ENCODE peak calls at places on chromosomes 2 and 18, in nine cellular contexts. One of them, this sample, is unnamed.
A peak's percentile ranks its signal among the peaks of the same experiment; 100 is the strongest.

GRCh38 chr18:36912887-36913286 is 84.0 kb downstream of the KIAA1328 start:
- DNase-seq in PC-3: no peak
- DNase-seq in IMR-90: no peak
- DNase-seq in ovary: no peak
- DNase-seq in brain microvascular endothelial cell: no peak
- DNase-seq in osteoblast: no peak
- DNase-seq in uterus: no peak
- DNase-seq in kidney: no peak
- DNase-seq in tibial nerve: no peak
- DNase-seq in this sample: no peak

GRCh38 chr2:33275689-33276444 is 200.6 kb upstream of the RASGRP3 start:
- DNase-seq in osteoblast: peak; percentile 95
- DNase-seq in kidney: no peak
- DNase-seq in brain microvascular endothelial cell: peak; percentile 99
- DNase-seq in IMR-90: peak; percentile 96
- DNase-seq in uterus: peak; percentile 51
- DNase-seq in tibial nerve: no peak
- DNase-seq in PC-3: peak; percentile 99
- DNase-seq in ovary: peak; percentile 36
- DNase-seq in this sample: no peak

GRCh38 chr2:16665746-16666452 is at the start of gene CYRIA:
- DNase-seq in osteoblast: peak; percentile 62
- DNase-seq in IMR-90: no peak
- DNase-seq in ovary: peak; percentile 71
- DNase-seq in kidney: peak; percentile 84
- DNase-seq in tibial nerve: no peak
- DNase-seq in PC-3: no peak
- DNase-seq in brain microvascular endothelial cell: no peak
- DNase-seq in uterus: peak; percentile 51
- DNase-seq in this sample: no peak

GRCh38 chr2:59787095-59787494 is 766.4 kb downstream of the BCL11A start:
- DNase-seq in brain microvascular endothelial cell: no peak
- DNase-seq in kidney: no peak
- DNase-seq in tibial nerve: no peak
- DNase-seq in PC-3: no peak
- DNase-seq in uterus: no peak
- DNase-seq in ovary: no peak
- DNase-seq in IMR-90: no peak
- DNase-seq in osteoblast: no peak
- DNase-seq in this sample: no peak

GRCh38 chr2:226788064-226788463 is 11.6 kb downstream of the IRS1 start:
- DNase-seq in PC-3: no peak
- DNase-seq in IMR-90: peak; percentile 39
- DNase-seq in brain microvascular endothelial cell: no peak
- DNase-seq in ovary: no peak
- DNase-seq in kidney: no peak
- DNase-seq in osteoblast: no peak
- DNase-seq in tibial nerve: no peak
- DNase-seq in uterus: no peak
- DNase-seq in this sample: no peak

GRCh38 chr2:138997849-138998517 is 217.8 kb upstream of the NXPH2 start:
- DNase-seq in PC-3: peak; percentile 90
- DNase-seq in kidney: no peak
- DNase-seq in brain microvascular endothelial cell: peak; percentile 11
- DNase-seq in tibial nerve: no peak
- DNase-seq in ovary: no peak
- DNase-seq in IMR-90: no peak
- DNase-seq in osteoblast: no peak
- DNase-seq in uterus: no peak
- DNase-seq in this sample: no peak

GRCh38 chr18:31783059-31783458 is 22.4 kb upstream of the SLC25A52 start:
- DNase-seq in uterus: no peak
- DNase-seq in brain microvascular endothelial cell: no peak
- DNase-seq in tibial nerve: no peak
- DNase-seq in IMR-90: no peak
- DNase-seq in osteoblast: no peak
- DNase-seq in PC-3: no peak
- DNase-seq in kidney: no peak
- DNase-seq in ovary: no peak
- DNase-seq in this sample: no peak

GRCh38 chr2:76050196-76050595 is 339.5 kb upstream of the GCFC2 start:
- DNase-seq in uterus: no peak
- DNase-seq in kidney: no peak
- DNase-seq in tibial nerve: no peak
- DNase-seq in IMR-90: no peak
- DNase-seq in PC-3: no peak
- DNase-seq in ovary: no peak
- DNase-seq in osteoblast: no peak
- DNase-seq in brain microvascular endothelial cell: no peak
- DNase-seq in this sample: no peak

GRCh38 chr2:18883626-18884456 is 294.5 kb upstream of the NT5C1B start:
- DNase-seq in ovary: no peak
- DNase-seq in brain microvascular endothelial cell: peak; percentile 20
- DNase-seq in tibial nerve: no peak
- DNase-seq in osteoblast: peak; percentile 22
- DNase-seq in kidney: no peak
- DNase-seq in uterus: no peak
- DNase-seq in PC-3: peak; percentile 69
- DNase-seq in IMR-90: peak; percentile 62
- DNase-seq in this sample: no peak
- TF ChIP-seq CTCF in ovary: no peak
- TF ChIP-seq CTCF in brain microvascular endothelial cell: peak; percentile 66
- TF ChIP-seq CTCF in tibial nerve: no peak
- TF ChIP-seq CTCF in osteoblast: peak; percentile 69
- TF ChIP-seq CTCF in kidney: no peak
- TF ChIP-seq CTCF in uterus: no peak
- TF ChIP-seq CTCF in PC-3: peak; percentile 85
- TF ChIP-seq CTCF in IMR-90: peak; percentile 54
- TF ChIP-seq CTCF in this sample: no peak

DNA sequence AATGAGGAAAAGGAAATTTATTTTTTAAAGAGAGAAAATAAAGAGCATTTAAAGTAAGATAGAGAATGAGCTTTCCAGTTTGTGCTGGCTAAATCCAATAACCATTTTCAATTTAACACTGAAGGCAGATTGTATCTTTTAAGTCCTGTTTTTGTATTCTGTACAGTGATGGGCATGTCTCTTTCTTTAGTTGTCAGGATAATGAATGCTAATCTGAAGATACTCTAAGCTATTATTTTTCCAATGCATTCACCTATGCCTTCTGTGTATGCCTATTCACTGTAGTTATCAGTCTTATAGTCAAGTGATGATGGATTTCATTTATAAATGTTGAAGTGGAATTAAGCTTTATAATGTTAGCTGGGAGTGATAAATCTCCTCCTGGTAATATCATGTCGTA is 101.4 kb downstream of the DYNAP start:
- DNase-seq in PC-3: no peak
- DNase-seq in IMR-90: no peak
- DNase-seq in kidney: no peak
- DNase-seq in osteoblast: no peak
- DNase-seq in uterus: no peak
- DNase-seq in brain microvascular endothelial cell: no peak
- DNase-seq in ovary: no peak
- DNase-seq in tibial nerve: no peak
- DNase-seq in this sample: no peak
- H3K27ac ChIP-seq in PC-3: no peak overlapping the region
- H3K27ac ChIP-seq in IMR-90: no peak overlapping the region
- H3K27ac ChIP-seq in kidney: no peak overlapping the region
- H3K27ac ChIP-seq in osteoblast: no peak overlapping the region
- H3K27ac ChIP-seq in uterus: no peak overlapping the region
- H3K27ac ChIP-seq in brain microvascular endothelial cell: no peak overlapping the region
- H3K27ac ChIP-seq in ovary: no peak overlapping the region
- H3K27ac ChIP-seq in tibial nerve: no peak overlapping the region
- H3K27ac ChIP-seq in this sample: no peak overlapping the region

GRCh38 chr18:23689616-23690504 is 607 bp downstream of the LAMA3 start:
- DNase-seq in uterus: peak; percentile 26
- DNase-seq in ovary: peak; percentile 38
- DNase-seq in brain microvascular endothelial cell: no peak
- DNase-seq in PC-3: peak; percentile 42
- DNase-seq in kidney: peak; percentile 75
- DNase-seq in tibial nerve: no peak
- DNase-seq in IMR-90: no peak
- DNase-seq in osteoblast: no peak
- DNase-seq in this sample: no peak

GRCh38 chr18:23684515-23685197 is 4.6 kb upstream of the LAMA3 start:
- DNase-seq in IMR-90: no peak
- DNase-seq in brain microvascular endothelial cell: peak; percentile 81
- DNase-seq in PC-3: peak; percentile 92
- DNase-seq in tibial nerve: no peak
- DNase-seq in osteoblast: peak; percentile 94
- DNase-seq in kidney: no peak
- DNase-seq in ovary: no peak
- DNase-seq in uterus: peak; percentile 50
- DNase-seq in this sample: no peak

GRCh38 chr18:23688528-23688927 is 725 bp upstream of the LAMA3 start:
- DNase-seq in IMR-90: no peak
- DNase-seq in tibial nerve: no peak
- DNase-seq in PC-3: no peak
- DNase-seq in brain microvascular endothelial cell: no peak
- DNase-seq in uterus: no peak
- DNase-seq in osteoblast: peak; percentile 68
- DNase-seq in kidney: no peak
- DNase-seq in ovary: no peak
- DNase-seq in this sample: no peak

GRCh38 chr18:23690505-23691068 is 1.3 kb downstream of the LAMA3 start:
- DNase-seq in PC-3: peak; percentile 27
- DNase-seq in osteoblast: peak; percentile 76
- DNase-seq in IMR-90: no peak
- DNase-seq in kidney: no peak
- DNase-seq in brain microvascular endothelial cell: no peak
- DNase-seq in tibial nerve: no peak
- DNase-seq in uterus: peak; percentile 26
- DNase-seq in ovary: no peak
- DNase-seq in this sample: no peak

DNA sequence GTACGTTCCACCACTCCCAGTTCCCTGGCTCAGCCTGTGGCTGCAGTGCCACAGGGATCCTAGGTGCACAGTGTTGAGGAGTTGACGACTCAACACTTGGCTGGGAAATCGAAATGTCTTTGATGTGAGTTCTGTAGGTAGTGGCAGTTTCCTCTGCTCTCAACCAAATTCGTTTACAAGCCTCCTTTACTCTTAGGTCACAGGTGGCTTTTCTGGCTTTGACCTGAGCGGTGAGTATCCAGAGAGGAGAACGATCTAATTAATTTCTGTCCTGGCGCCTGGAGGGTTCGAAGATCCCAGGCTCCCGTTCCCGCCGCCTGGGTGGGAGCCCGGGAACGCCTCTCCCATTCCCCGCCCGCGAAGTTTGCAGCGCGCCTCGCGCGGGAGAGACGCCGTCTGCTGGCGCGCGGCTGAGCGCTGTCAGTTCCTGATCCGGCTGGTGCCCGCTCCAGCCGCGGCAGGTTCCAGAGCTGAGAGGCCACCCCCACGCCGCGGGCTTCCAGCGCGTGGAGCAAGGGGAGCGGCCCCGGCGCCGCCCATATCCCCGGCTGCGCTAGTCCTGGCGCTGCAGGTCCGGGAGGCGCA is at the start of gene LAMA3:
- DNase-seq in ovary: peak; percentile 68
- DNase-seq in osteoblast: peak; percentile 88
- DNase-seq in PC-3: peak; percentile 81
- DNase-seq in tibial nerve: peak; percentile 31
- DNase-seq in uterus: peak; percentile 68
- DNase-seq in brain microvascular endothelial cell: no peak
- DNase-seq in kidney: peak; percentile 80
- DNase-seq in IMR-90: peak; percentile 11
- DNase-seq in this sample: no peak
- TF ChIP-seq CTCF in ovary: peak; percentile 19
- TF ChIP-seq CTCF in osteoblast: peak; percentile 23
- TF ChIP-seq CTCF in PC-3: no peak
- TF ChIP-seq CTCF in tibial nerve: peak; percentile 23
- TF ChIP-seq CTCF in uterus: peak; percentile 34
- TF ChIP-seq CTCF in brain microvascular endothelial cell: peak; percentile 29
- TF ChIP-seq CTCF in kidney: no peak
- TF ChIP-seq CTCF in IMR-90: no peak
- TF ChIP-seq CTCF in this sample: no peak

GRCh38 chr2:200618051-200618419 is 32.2 kb downstream of the AOX1 start:
- DNase-seq in IMR-90: no peak
- DNase-seq in uterus: no peak
- DNase-seq in osteoblast: no peak
- DNase-seq in kidney: no peak
- DNase-seq in PC-3: no peak
- DNase-seq in brain microvascular endothelial cell: no peak
- DNase-seq in ovary: no peak
- DNase-seq in tibial nerve: no peak
- DNase-seq in this sample: no peak
- H3K27ac ChIP-seq in IMR-90: no peak overlapping the region
- H3K27ac ChIP-seq in uterus: no peak overlapping the region
- H3K27ac ChIP-seq in osteoblast: peak overlapping the region; percentile 84
- H3K27ac ChIP-seq in kidney: no peak overlapping the region
- H3K27ac ChIP-seq in PC-3: no peak overlapping the region
- H3K27ac ChIP-seq in brain microvascular endothelial cell: peak overlapping the region; percentile 26
- H3K27ac ChIP-seq in ovary: peak overlapping the region; percentile 5
- H3K27ac ChIP-seq in tibial nerve: no peak overlapping the region
- H3K27ac ChIP-seq in this sample: no peak overlapping the region

DNA sequence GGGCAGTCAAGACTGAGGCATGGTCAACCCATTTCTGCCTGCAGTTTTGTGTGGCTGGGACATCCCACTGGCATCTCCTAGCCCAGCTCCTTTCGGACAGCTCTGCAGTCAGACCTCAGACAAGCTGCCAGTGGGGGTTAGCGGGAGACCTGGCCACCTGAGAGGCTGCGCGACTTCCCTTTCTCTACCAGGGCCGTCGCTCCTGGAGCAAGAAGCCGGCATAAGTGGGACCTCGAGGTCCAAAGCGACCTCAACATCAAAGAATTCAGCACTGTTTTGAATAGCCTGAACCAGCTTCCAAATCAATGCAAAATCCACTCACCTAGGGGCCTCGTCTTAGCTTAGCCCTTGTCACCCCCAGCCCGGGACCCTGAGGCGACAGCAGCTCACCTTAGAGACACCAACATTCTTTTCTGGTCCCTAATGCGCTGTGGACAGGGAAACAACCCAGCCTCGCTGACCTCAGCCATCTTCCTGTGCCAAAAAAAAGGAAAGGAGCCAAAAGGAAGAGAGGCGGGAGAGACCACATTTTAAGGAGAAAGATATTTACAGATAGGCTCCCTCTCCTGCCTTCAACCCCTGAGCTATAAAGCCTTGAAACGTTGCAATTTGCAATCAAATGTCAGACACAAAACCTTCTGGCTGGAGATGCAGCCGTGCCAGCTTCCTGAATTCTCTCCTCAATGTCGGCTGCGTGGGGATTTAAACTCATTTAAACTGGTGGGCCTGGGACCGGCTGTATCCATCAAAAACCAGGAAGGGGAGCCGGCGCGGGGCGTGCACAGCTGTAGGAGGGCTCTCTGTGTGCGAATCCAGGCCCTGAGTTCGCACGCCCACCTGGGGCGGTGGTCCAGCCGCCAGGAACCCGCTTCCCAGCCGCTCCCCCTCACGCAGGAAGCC is 81.1 kb downstream of the GFPT1 start:
- DNase-seq in IMR-90: no peak
- DNase-seq in ovary: peak; percentile 51
- DNase-seq in tibial nerve: no peak
- DNase-seq in brain microvascular endothelial cell: no peak
- DNase-seq in PC-3: no peak
- DNase-seq in uterus: peak; percentile 40
- DNase-seq in osteoblast: peak; percentile 84
- DNase-seq in kidney: no peak
- DNase-seq in this sample: no peak
- TF ChIP-seq CTCF in IMR-90: no peak
- TF ChIP-seq CTCF in ovary: no peak
- TF ChIP-seq CTCF in tibial nerve: no peak
- TF ChIP-seq CTCF in brain microvascular endothelial cell: no peak
- TF ChIP-seq CTCF in PC-3: no peak
- TF ChIP-seq CTCF in uterus: no peak
- TF ChIP-seq CTCF in osteoblast: no peak
- TF ChIP-seq CTCF in kidney: no peak
- TF ChIP-seq CTCF in this sample: no peak

GRCh38 chr2:149329470-149330126 is 789 bp upstream of the LYPD6 start:
- DNase-seq in osteoblast: peak; percentile 95
- DNase-seq in kidney: peak; percentile 81
- DNase-seq in PC-3: peak; percentile 71
- DNase-seq in IMR-90: peak; percentile 7
- DNase-seq in uterus: peak; percentile 20
- DNase-seq in ovary: peak; percentile 34
- DNase-seq in brain microvascular endothelial cell: peak; percentile 24
- DNase-seq in tibial nerve: no peak
- DNase-seq in this sample: no peak
- H3K27ac ChIP-seq in osteoblast: no peak overlapping the region
- H3K27ac ChIP-seq in kidney: no peak overlapping the region
- H3K27ac ChIP-seq in PC-3: no peak overlapping the region
- H3K27ac ChIP-seq in IMR-90: no peak overlapping the region
- H3K27ac ChIP-seq in uterus: peak overlapping the region; percentile 10
- H3K27ac ChIP-seq in ovary: no peak overlapping the region
- H3K27ac ChIP-seq in brain microvascular endothelial cell: no peak overlapping the region
- H3K27ac ChIP-seq in tibial nerve: no peak overlapping the region
- H3K27ac ChIP-seq in this sample: peak overlapping the region; percentile 62